ENCODE peak calls at places on chromosomes 5 and 9, in eight cellular contexts. S is tibial artery, F is A673, R is astrocyte of the spinal cord, C is epithelial cell of esophagus, V is lower lobe of right lung, P is AG09309, Y is PC-9. B is an unnamed sample.

GRCh38 chr5:149108651-149109280 is 32.5 kb upstream of the ABLIM3 start:
- DNase-seq in S (no peak), F (no peak), R (no peak), C (no peak), V (no peak), P (no peak), Y (no peak), B (no peak)

GRCh38 chr9:99660191-99660636 is 161.5 kb upstream of the NR4A3 start:
- DNase-seq in S (peak; percentile 21), F (no peak), R (no peak), C (no peak), V (peak; percentile 42), P (no peak), Y (no peak), B (no peak)

GRCh38 chr9:134618823-134619454 is 22.7 kb upstream of the COL5A1 start:
- DNase-seq in S (no peak), F (no peak), R (no peak), C (no peak), V (peak; percentile 20), P (no peak), Y (no peak), B (peak; percentile 4)

GRCh38 chr5:125798311-125798710 is 624.9 kb upstream of the GRAMD2B start:
- DNase-seq in S (no peak), F (peak; percentile 44), R (peak; percentile 62), C (peak; percentile 59), V (no peak), P (no peak), Y (no peak), B (no peak)

GRCh38 chr9:93154293-93154903 is 20.3 kb upstream of the NINJ1 start:
- DNase-seq in S (no peak), F (peak; percentile 67), R (no peak), C (peak; percentile 28), V (no peak), P (no peak), Y (peak; percentile 60), B (no peak)

GRCh38 chr5:140398379-140398811 is 3.2 kb upstream of the ANKHD1 start:
- DNase-seq in S (no peak), F (no peak), R (no peak), C (peak; percentile 94), V (no peak), P (no peak), Y (no peak), B (no peak)

GRCh38 chr9:119114681-119115080 is 254.6 kb downstream of the BRINP1 start:
- DNase-seq in S (no peak), F (no peak), R (no peak), C (no peak), V (no peak), P (no peak), Y (no peak), B (no peak)

GRCh38 chr5:146027746-146028145 is 77.6 kb downstream of the PLAC8L1 start:
- DNase-seq in S (no peak), F (no peak), R (peak; percentile 21), C (peak; percentile 96), V (no peak), P (no peak), Y (peak; percentile 75), B (no peak)

GRCh38 chr9:87428659-87429058 is 69.0 kb upstream of the DAPK1 start:
- DNase-seq in S (no peak), F (no peak), R (no peak), C (peak; percentile 7), V (no peak), P (no peak), Y (peak; percentile 71), B (no peak)

GRCh38 chr9:97570899-97571298 is 62.3 kb downstream of the TSTD2 start:
- DNase-seq in S (no peak), F (no peak), R (no peak), C (no peak), V (no peak), P (no peak), Y (no peak), B (peak; percentile 95)

GRCh38 chr9:137163101-137163661 is 6.7 kb downstream of the LRRC26 start:
- DNase-seq in S (no peak), F (peak; percentile 76), R (no peak), C (peak; percentile 37), V (no peak), P (no peak), Y (no peak), B (no peak)

GRCh38 chr5:1875481-1875842 is 7.3 kb downstream of the IRX4 start:
- DNase-seq in S (no peak), F (no peak), R (no peak), C (no peak), V (no peak), P (no peak), Y (no peak), B (no peak)

GRCh38 chr9:29750062-29750461 is 2176.8 kb upstream of the C9orf72 start:
- DNase-seq in S (no peak), F (peak; percentile 17), R (peak; percentile 66), C (peak; percentile 40), V (no peak), P (no peak), Y (no peak), B (no peak)

GRCh38 chr9:93825348-93826115 is 129.6 kb downstream of the BARX1 start:
- DNase-seq in S (no peak), F (no peak), R (no peak), C (no peak), V (no peak), P (no peak), Y (no peak), B (no peak)

GRCh38 chr5:79641414-79641813 is 29.2 kb downstream of the TENT2 start:
- DNase-seq in S (no peak), F (no peak), R (no peak), C (no peak), V (no peak), P (no peak), Y (no peak), B (no peak)

GRCh38 chr5:113250341-113250953 is 184.3 kb downstream of the TSSK1B start:
- DNase-seq in S (peak; percentile 25), F (no peak), R (peak; percentile 96), C (no peak), V (no peak), P (peak; percentile 87), Y (no peak), B (no peak)

GRCh38 chr9:89739531-89740315 is 134.9 kb downstream of the GADD45G start:
- DNase-seq in S (no peak), F (no peak), R (no peak), C (no peak), V (no peak), P (no peak), Y (no peak), B (no peak)

GRCh38 chr9:133282454-133283238 is 7.6 kb upstream of the ABO start:
- DNase-seq in S (no peak), F (no peak), R (no peak), C (no peak), V (no peak), P (no peak), Y (no peak), B (no peak)

GRCh38 chr5:109898547-109899544 is 209.1 kb downstream of the MAN2A1 start:
- DNase-seq in S (no peak), F (no peak), R (no peak), C (no peak), V (no peak), P (no peak), Y (no peak), B (no peak)

GRCh38 chr5:39570418-39571027 is 145.7 kb upstream of the DAB2 start:
- DNase-seq in S (no peak), F (peak; percentile 65), R (peak; percentile 61), C (peak; percentile 55), V (no peak), P (no peak), Y (no peak), B (no peak)
- TF ChIP-seq CTCF in S (peak; percentile 74), F (peak; percentile 70), R (peak; percentile 62), C (peak; percentile 61), V (peak; percentile 64), P (peak; percentile 56), Y (peak; percentile 94), B (peak; percentile 45)

DNA sequence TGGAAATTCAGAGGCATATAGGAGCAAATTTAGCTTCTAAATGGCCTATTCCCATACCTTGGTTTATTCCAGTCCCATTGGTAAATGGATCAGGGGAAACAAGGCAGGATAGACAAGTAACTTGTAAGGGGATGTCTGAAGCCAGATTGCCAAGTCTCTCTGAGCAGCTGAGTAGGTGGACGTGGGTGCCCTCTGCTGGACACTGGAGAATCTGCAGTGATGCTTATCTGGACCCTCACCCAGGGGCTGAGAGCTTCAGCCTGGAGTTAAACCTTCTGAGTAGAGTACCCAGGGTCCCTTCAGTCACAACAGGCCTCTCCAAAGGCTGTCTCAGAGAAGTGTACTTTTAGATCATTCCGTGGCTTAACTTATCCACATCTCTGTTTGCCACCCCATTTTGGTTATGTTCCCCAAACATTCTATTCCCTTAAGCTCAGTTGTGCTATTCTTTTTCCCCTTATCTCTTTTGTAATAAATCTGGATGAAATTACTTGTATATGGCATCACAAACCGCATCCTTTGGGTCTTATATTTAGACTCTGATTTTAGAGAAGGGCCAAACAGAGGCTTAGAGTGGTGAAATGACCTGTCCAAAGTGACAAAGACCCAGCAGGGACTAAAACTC is 218.3 kb upstream of the GLRA1 start:
- DNase-seq in S (peak; percentile 37), F (peak; percentile 67), R (peak; percentile 45), C (peak; percentile 59), V (peak; percentile 55), P (peak; percentile 13), Y (peak; percentile 41), B (peak; percentile 10)
- TF ChIP-seq CTCF in S (peak; percentile 76), F (peak; percentile 86), R (peak; percentile 98), C (peak; percentile 97), V (peak; percentile 87), P (peak; percentile 89), Y (peak; percentile 89), B (peak; percentile 68)

DNA sequence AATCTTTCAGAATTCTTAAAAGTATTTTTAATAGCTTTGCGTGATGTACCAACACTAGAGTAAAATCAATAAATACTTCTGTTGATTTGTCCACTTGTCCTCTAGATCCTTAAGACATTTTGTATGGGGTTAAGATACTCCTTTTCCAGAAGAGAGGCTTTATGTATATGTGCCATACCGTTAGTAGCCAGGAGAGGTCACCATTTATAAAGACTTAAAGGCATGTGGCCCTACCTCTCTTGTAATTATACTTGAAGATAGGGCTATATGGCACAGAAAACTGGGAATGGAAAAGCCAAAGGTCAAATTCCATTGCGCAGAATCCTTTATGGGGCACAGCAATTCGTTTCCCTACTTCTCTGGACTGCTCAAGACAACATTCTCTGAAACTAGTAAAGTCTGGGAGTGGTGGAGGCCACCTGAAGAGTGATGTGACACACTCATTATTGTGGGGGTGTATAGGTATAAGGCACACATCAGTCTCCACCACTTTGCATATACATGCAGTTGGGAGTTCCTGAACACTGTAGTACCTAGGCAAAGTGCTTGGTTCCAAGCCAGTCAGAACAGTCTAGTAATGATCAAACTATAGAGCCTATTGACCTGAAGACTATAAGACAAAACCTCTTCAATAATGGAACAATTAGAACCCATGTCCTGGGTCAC is 140.1 kb upstream of the FBXL17 start:
- DNase-seq in S (no peak), F (peak; percentile 82), R (peak; percentile 65), C (peak; percentile 69), V (no peak), P (peak; percentile 21), Y (peak; percentile 9), B (no peak)
- TF ChIP-seq CTCF in S (peak; percentile 48), F (peak; percentile 79), R (peak; percentile 74), C (peak; percentile 72), V (peak; percentile 71), P (peak; percentile 67), Y (peak; percentile 77), B (no peak)

DNA sequence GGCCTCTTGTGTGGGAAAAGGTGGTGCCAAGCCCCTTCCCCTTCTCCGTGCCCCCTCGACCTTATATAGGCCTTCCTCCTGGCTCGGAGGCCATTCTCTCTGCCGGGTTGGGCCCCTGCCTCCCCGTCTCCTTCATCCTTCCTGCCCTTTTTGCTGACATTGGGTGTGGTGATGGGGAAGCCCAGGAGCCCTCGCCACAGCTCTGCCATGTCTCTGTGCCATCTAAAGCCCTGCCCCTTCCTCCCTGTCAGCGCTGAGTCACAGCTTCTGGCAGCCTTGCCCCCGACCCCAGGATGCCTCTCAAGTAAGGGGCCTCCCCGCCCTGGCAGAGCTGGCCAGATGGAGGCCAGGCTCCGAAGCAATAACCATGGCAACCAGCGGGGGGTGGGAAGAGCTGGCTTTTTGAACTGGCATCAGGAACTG is 30.4 kb downstream of the JADE2 start:
- DNase-seq in S (peak; percentile 74), F (peak; percentile 84), R (peak; percentile 72), C (peak; percentile 51), V (no peak), P (peak; percentile 17), Y (peak; percentile 86), B (peak; percentile 40)
- TF ChIP-seq CTCF in S (no peak), F (no peak), R (no peak), C (no peak), V (no peak), P (no peak), Y (no peak), B (no peak)

B was measured in gastrocnemius medialis.